ENCODE peak calls at places on chromosome 22, in nine cellular contexts. X is GM12891; T is dermis microvascular lymphatic vessel endothelial cell; J is anterior cingulate cortex; P is ureter; A is stimulated activated effector memory CD8-positive, alpha-beta T cell treated with anti-CD3 and anti-CD28 coated beads, Interleukin-12 subunit alpha, Interleukin-12 subunit beta, amount 100 ng/mL, for 72 hours; B is stimulated activated CD4-positive, alpha-beta T cell treated with anti-CD3 and anti-CD28 coated beads, TNF-alpha, amount 100 ng/mL, for 1 hour; W is T follicular helper cell; K is MCF 10A. M is an unnamed sample.

GRCh38 chr22:26709617-26710390 is 52.4 kb downstream of the MIAT start:
- DNase-seq in J (no peak), X (no peak), W (no peak), B (no peak), P (no peak), T (no peak), A (no peak), K (peak), M (no peak)

GRCh38 chr22:27089303-27089702 is 431.9 kb downstream of the MIAT start:
- DNase-seq in K (no peak), J (no peak), A (no peak), X (no peak), W (no peak), B (no peak), P (no peak), T (no peak), M (no peak)

GRCh38 chr22:29302681-29303465 is 3.6 kb upstream of the GAS2L1 start:
- DNase-seq in W (no peak), K (peak), J (no peak), A (no peak), T (no peak), B (no peak), P (no peak), X (no peak), M (no peak)

GRCh38 chr22:20156611-20157415 is 6.0 kb upstream of the CCDC188 start:
- DNase-seq in W (peak), K (peak), J (peak), T (peak), A (peak), X (peak), P (peak), B (peak), M (peak)

GRCh38 chr22:19823638-19824196 is 31.0 kb downstream of the GNB1L start:
- DNase-seq in B (no peak), K (peak), X (peak), A (no peak), P (peak), T (no peak), W (no peak), J (no peak), M (no peak)

GRCh38 chr22:44894321-44894720 is 115.5 kb downstream of the PHF21B start:
- DNase-seq in J (no peak), W (no peak), T (no peak), B (no peak), K (no peak), P (no peak), X (no peak), A (no peak), M (no peak)

GRCh38 chr22:44753189-44754042 is 1.0 kb downstream of the ARHGAP8 start:
- DNase-seq in P (no peak), J (no peak), A (no peak), W (no peak), B (no peak), X (no peak), T (no peak), K (peak), M (peak)

GRCh38 chr22:39301926-39302325 is 17.5 kb downstream of the RPL3 start:
- DNase-seq in T (no peak), B (no peak), J (no peak), X (no peak), A (no peak), W (no peak), K (no peak), P (no peak), M (no peak)

GRCh38 chr22:45804986-45805325 is 133.3 kb downstream of the ATXN10 start:
- DNase-seq in X (no peak), W (no peak), A (no peak), T (no peak), P (no peak), K (peak), J (no peak), B (no peak), M (peak)